ENCODE peak calls at places on chromosomes 2 and 18, in seven cellular contexts. I is tibial artery, Y is sigmoid colon, P is body of pancreas, A is H1, T is cardiac muscle cell, U is hepatocyte. J is an unnamed sample. For H3K4me1, the result is how much of the 10 kb centered on the place peaks cover.

GRCh38 chr2:12636837-12637581 is 79.7 kb upstream of the TRIB2 start:
- DNase-seq in I (no peak), Y (no peak), P (no peak), A (no peak), T (peak), U (no peak), J (no peak)

GRCh38 chr2:24886640-24887324 is 33.3 kb downstream of the ADCY3 start:
- DNase-seq in I (no peak), Y (no peak), P (no peak), A (no peak), T (no peak), U (no peak), J (no peak)

GRCh38 chr2:137249463-137249862 is 484.1 kb downstream of the THSD7B start:
- DNase-seq in I (no peak), Y (no peak), P (no peak), A (no peak), T (no peak), U (no peak), J (no peak)

GRCh38 chr18:24054130-24054529 is 39.6 kb downstream of the TTC39C start:
- DNase-seq in I (no peak), Y (no peak), P (no peak), A (no peak), T (peak), U (no peak), J (no peak)

GRCh38 chr18:9642799-9643445 is 28.6 kb upstream of the PPP4R1 start:
- DNase-seq in I (no peak), Y (no peak), P (no peak), A (no peak), T (peak), U (no peak), J (no peak)

GRCh38 chr18:46497129-46497528 is 159.9 kb downstream of the LOXHD1 start:
- DNase-seq in I (no peak), Y (peak), P (peak), A (peak), T (peak), U (peak), J (no peak)

GRCh38 chr2:202035089-202035940 is 1.7 kb downstream of the FZD7 start:
- DNase-seq in I (peak), Y (peak), P (peak), A (peak), T (peak), U (peak), J (no peak)

GRCh38 chr2:127485051-127485693 is 41.1 kb downstream of the IWS1 start:
- DNase-seq in I (no peak), Y (no peak), P (no peak), A (no peak), T (no peak), U (no peak), J (no peak)

GRCh38 chr2:58081000-58081399 is 34.4 kb downstream of the VRK2 start:
- DNase-seq in I (no peak), Y (no peak), P (no peak), A (no peak), T (peak), U (peak), J (no peak)

GRCh38 chr2:191806396-191806795 is 40.5 kb downstream of the CAVIN2 start:
- DNase-seq in I (no peak), Y (no peak), P (no peak), A (no peak), T (peak), U (no peak), J (no peak)

GRCh38 chr2:100995309-100996075 is 6.6 kb upstream of the RPL31 start:
- DNase-seq in I (no peak), Y (no peak), P (no peak), A (no peak), T (no peak), U (no peak), J (no peak)

GRCh38 chr18:24987933-24988840 is 363.8 kb downstream of the ZNF521 start:
- DNase-seq in I (peak), Y (peak), P (peak), A (no peak), T (no peak), U (no peak), J (peak)

GRCh38 chr2:132668189-132668833 is 1.7 kb downstream of the LYPD1 start:
- DNase-seq in I (no peak), Y (no peak), P (peak), A (peak), T (no peak), U (peak), J (no peak)

GRCh38 chr2:152600698-152601097 is 116.6 kb downstream of the PRPF40A start:
- DNase-seq in I (no peak), Y (no peak), P (no peak), A (no peak), T (peak), U (no peak), J (no peak)

GRCh38 chr2:117127680-117128079 is 686.8 kb upstream of the DDX18 start:
- DNase-seq in I (no peak), Y (no peak), P (no peak), A (no peak), T (no peak), U (peak), J (no peak)

GRCh38 chr18:42048150-42048549 is 93.1 kb downstream of the PIK3C3 start:
- DNase-seq in I (no peak), Y (no peak), P (no peak), A (no peak), T (peak), U (peak), J (no peak)

GRCh38 chr18:50866765-50867164 is 12.2 kb upstream of the ME2 start:
- DNase-seq in I (no peak), Y (no peak), P (no peak), A (no peak), T (peak), U (no peak), J (no peak)

GRCh38 chr2:157875720-157876065 is 437 bp downstream of the ACVR1 start:
- DNase-seq in I (peak), Y (peak), P (peak), A (no peak), T (no peak), U (peak), J (no peak)

GRCh38 chr18:57846258-57846657 is 43.1 kb upstream of the ATP8B1 start:
- DNase-seq in I (no peak), Y (no peak), P (peak), A (no peak), T (peak), U (peak), J (no peak)

GRCh38 chr2:23456881-23457760 is 72.1 kb downstream of the KLHL29 start:
- DNase-seq in I (no peak), Y (peak), P (no peak), A (no peak), T (peak), U (no peak), J (peak)

GRCh38 chr18:38450876-38451275 is 885.3 kb upstream of the CELF4 start:
- DNase-seq in I (no peak), Y (no peak), P (no peak), A (no peak), T (peak), U (peak), J (no peak)

GRCh38 chr2:11128258-11128951 is 26.9 kb upstream of the SLC66A3 start:
- DNase-seq in I (no peak), Y (no peak), P (no peak), A (no peak), T (peak), U (no peak), J (no peak)

GRCh38 chr2:172135446-172135845 is 32.7 kb upstream of the DLX2 start:
- DNase-seq in I (no peak), Y (no peak), P (no peak), A (no peak), T (no peak), U (no peak), J (no peak)

GRCh38 chr18:8895987-8896619 is 190.7 kb downstream of the MTCL1 start:
- DNase-seq in I (no peak), Y (no peak), P (no peak), A (no peak), T (peak), U (no peak), J (no peak)

GRCh38 chr18:36693931-36694661 is 134.7 kb downstream of the TPGS2 start:
- DNase-seq in I (no peak), Y (no peak), P (no peak), A (no peak), T (no peak), U (peak), J (no peak)

GRCh38 chr2:145123606-145124005 is 603.7 kb upstream of the ZEB2 start:
- DNase-seq in I (no peak), Y (no peak), P (peak), A (no peak), T (peak), U (peak), J (no peak)

GRCh38 chr2:161316686-161317085 is 8.5 kb downstream of the PSMD14 start:
- DNase-seq in I (no peak), Y (no peak), P (no peak), A (no peak), T (peak), U (no peak), J (no peak)

GRCh38 chr2:98914713-98915580 is 21.1 kb downstream of the CRACDL start:
- DNase-seq in I (no peak), Y (peak), P (no peak), A (no peak), T (no peak), U (no peak), J (no peak)

GRCh38 chr2:66437601-66438497 is 2.9 kb downstream of the MEIS1 start:
- DNase-seq in I (no peak), Y (peak), P (peak), A (no peak), T (peak), U (peak), J (no peak)

GRCh38 chr2:142052220-142052863 is 78.5 kb downstream of the LRP1B start:
- DNase-seq in I (no peak), Y (no peak), P (no peak), A (no peak), T (no peak), U (no peak), J (no peak)

GRCh38 chr18:8806105-8806797 is 100.9 kb downstream of the MTCL1 start:
- DNase-seq in I (no peak), Y (no peak), P (peak), A (no peak), T (no peak), U (no peak), J (no peak)

GRCh38 chr18:52701219-52701935 is 361.4 kb downstream of the DCC start:
- DNase-seq in I (no peak), Y (no peak), P (no peak), A (no peak), T (no peak), U (no peak), J (no peak)

GRCh38 chr2:225124311-225124832 is 82.1 kb upstream of the DOCK10 start:
- DNase-seq in I (no peak), Y (no peak), P (no peak), A (no peak), T (no peak), U (no peak), J (no peak)

GRCh38 chr2:218895326-218895725 is 14.7 kb downstream of the WNT10A start:
- DNase-seq in I (no peak), Y (no peak), P (no peak), A (no peak), T (no peak), U (peak), J (no peak)
- H3K4me1 ChIP-seq in I (under half), Y (under half), P (under half), A (under half), T (under half), U (half or more), J (under half)

GRCh38 chr2:55556809-55557208 is 37.3 kb downstream of the CFAP36 start:
- DNase-seq in I (no peak), Y (no peak), P (no peak), A (no peak), T (no peak), U (no peak), J (no peak)
- H3K4me3 ChIP-seq in I (no peak), Y (no peak), P (no peak), A (no peak), T (no peak), U (no peak), J (no peak)

GRCh38 chr2:46539327-46540276 is 60.2 kb downstream of the TMEM247 start:
- DNase-seq in I (no peak), Y (no peak), P (no peak), A (no peak), T (no peak), U (no peak), J (no peak)

GRCh38 chr2:46537046-46537445 is 57.7 kb downstream of the TMEM247 start:
- DNase-seq in I (no peak), Y (no peak), P (no peak), A (no peak), T (no peak), U (no peak), J (no peak)

GRCh38 chr2:46537624-46538023 is 58.3 kb downstream of the TMEM247 start:
- DNase-seq in I (no peak), Y (no peak), P (no peak), A (no peak), T (peak), U (peak), J (no peak)

GRCh38 chr2:46540496-46541342 is 61.4 kb downstream of the TMEM247 start:
- DNase-seq in I (peak), Y (no peak), P (peak), A (no peak), T (peak), U (peak), J (peak)

GRCh38 chr2:46538393-46538792 is 59.0 kb downstream of the TMEM247 start:
- DNase-seq in I (peak), Y (no peak), P (no peak), A (no peak), T (peak), U (no peak), J (peak)
- H3K4me1 ChIP-seq in I (under half), Y (under half), P (under half), A (under half), T (under half), U (under half), J (under half)

GRCh38 chr2:71457123-71457958 is 4.0 kb downstream of the DYSF start:
- DNase-seq in I (no peak), Y (no peak), P (no peak), A (peak), T (no peak), U (no peak), J (peak)

GRCh38 chr2:71455011-71455740 is 1.8 kb downstream of the DYSF start:
- DNase-seq in I (no peak), Y (no peak), P (no peak), A (peak), T (no peak), U (no peak), J (peak)

GRCh38 chr2:71456617-71457016 is 3.3 kb downstream of the DYSF start:
- DNase-seq in I (no peak), Y (no peak), P (no peak), A (peak), T (no peak), U (no peak), J (peak)

GRCh38 chr2:71454221-71455010 is 1.1 kb downstream of the DYSF start:
- DNase-seq in I (peak), Y (peak), P (no peak), A (peak), T (no peak), U (no peak), J (no peak)

GRCh38 chr2:71455741-71456569 is 2.6 kb downstream of the DYSF start:
- DNase-seq in I (no peak), Y (no peak), P (no peak), A (peak), T (peak), U (no peak), J (peak)
- H3K4me3 ChIP-seq in I (no peak), Y (peak), P (no peak), A (peak), T (no peak), U (no peak), J (no peak)

GRCh38 chr2:9308186-9308955 is 101.8 kb downstream of the ASAP2 start:
- DNase-seq in I (no peak), Y (no peak), P (no peak), A (no peak), T (peak), U (no peak), J (no peak)
- H3K4me1 ChIP-seq in I (under half), Y (half or more), P (under half), A (under half), T (under half), U (under half), J (under half)

GRCh38 chr2:38039111-38039510 is 36.8 kb downstream of the CYP1B1 start:
- DNase-seq in I (no peak), Y (no peak), P (no peak), A (no peak), T (peak), U (no peak), J (no peak)

GRCh38 chr2:38038682-38039081 is 37.3 kb downstream of the CYP1B1 start:
- DNase-seq in I (no peak), Y (no peak), P (no peak), A (no peak), T (no peak), U (no peak), J (no peak)

GRCh38 chr2:38039511-38039910 is 36.4 kb downstream of the CYP1B1 start:
- DNase-seq in I (no peak), Y (no peak), P (no peak), A (no peak), T (no peak), U (no peak), J (no peak)

GRCh38 chr2:38037325-38037724 is 38.6 kb downstream of the CYP1B1 start:
- DNase-seq in I (no peak), Y (no peak), P (no peak), A (no peak), T (peak), U (no peak), J (no peak)

GRCh38 chr2:38037757-38038615 is 38.0 kb downstream of the CYP1B1 start:
- DNase-seq in I (peak), Y (no peak), P (peak), A (peak), T (peak), U (peak), J (peak)
- H3K4me3 ChIP-seq in I (peak), Y (peak), P (no peak), A (peak), T (no peak), U (no peak), J (peak)

DNA sequence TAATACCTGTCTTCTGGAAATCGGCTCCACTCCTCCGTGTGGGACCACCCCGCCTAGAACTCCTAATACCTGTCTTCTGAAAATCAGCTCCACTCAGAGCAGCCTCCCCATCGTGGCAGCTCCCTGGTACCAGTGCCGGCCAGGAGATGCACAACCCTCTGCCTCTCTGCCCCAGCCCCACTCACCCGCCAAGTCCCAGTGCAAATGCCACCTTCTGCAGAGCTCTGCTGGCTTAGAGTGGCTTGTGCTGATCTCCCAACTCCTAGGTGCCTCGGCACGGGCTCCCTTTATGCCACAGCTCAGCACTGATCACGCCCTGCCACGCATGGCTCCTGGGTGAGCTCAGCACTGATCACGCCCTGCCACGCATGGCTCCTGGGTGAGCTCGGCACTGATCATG is 258.5 kb downstream of the HDAC4 start:
- DNase-seq in I (no peak), Y (no peak), P (no peak), A (no peak), T (no peak), U (no peak), J (no peak)
- H3K4me1 ChIP-seq in I (under half), Y (under half), P (under half), A (under half), T (under half), U (under half), J (under half)